ENCODE peak calls at places on chromosomes 11 and 22, in nine cellular contexts. E, B, K, G, J, O, R, X and D are unnamed samples.

GRCh38 chr11:117316197-117316961 is at the start of gene BACE1:
- DNase-seq in X (peak), K (no peak), O (peak), J (peak), E (peak), B (no peak), R (peak), G (peak), D (peak)

GRCh38 chr11:10298342-10298741 is 4.3 kb upstream of the SBF2 start:
- DNase-seq in O (no peak), J (no peak), R (no peak), E (peak), G (peak), X (peak), B (no peak), K (no peak), D (no peak)

GRCh38 chr11:126378763-126379162 is 23.3 kb downstream of the ST3GAL4 start:
- DNase-seq in B (no peak), O (no peak), K (no peak), R (no peak), G (no peak), J (no peak), X (no peak), E (no peak), D (no peak)

GRCh38 chr11:123429851-123430735 is at the start of gene GRAMD1B:
- DNase-seq in X (peak), B (peak), E (no peak), O (peak), R (peak), J (peak), K (peak), G (peak), D (peak)

GRCh38 chr22:20324139-20324516 is 4.3 kb upstream of the DGCR6L start:
- DNase-seq in K (no peak), X (no peak), B (no peak), O (peak), J (no peak), E (no peak), R (no peak), G (no peak), D (no peak)

GRCh38 chr11:6599449-6599848 is 4.0 kb downstream of the RRP8 start:
- DNase-seq in X (no peak), E (no peak), B (no peak), O (peak), G (no peak), R (no peak), J (no peak), K (no peak), D (no peak)

GRCh38 chr11:67022961-67023956 is at the start of gene SYT12:
- DNase-seq in B (no peak), K (no peak), O (peak), X (no peak), E (no peak), J (no peak), G (no peak), R (peak), D (no peak)

GRCh38 chr11:65868076-65868667 is 4.4 kb downstream of the EFEMP2 start:
- DNase-seq in O (peak), J (peak), R (peak), K (no peak), B (no peak), G (no peak), E (no peak), X (no peak), D (no peak)

GRCh38 chr22:42907404-42908081 is 50.5 kb upstream of the ARFGAP3 start:
- DNase-seq in K (no peak), X (no peak), J (peak), R (no peak), G (no peak), E (no peak), B (no peak), O (no peak), D (no peak)

GRCh38 chr11:67316882-67317364 is 13.6 kb downstream of the SSH3 start:
- DNase-seq in B (no peak), G (no peak), J (no peak), K (no peak), E (no peak), X (peak), R (no peak), O (no peak), D (peak)

GRCh38 chr11:23765862-23766261 is 731.0 kb upstream of the LUZP2 start:
- DNase-seq in R (no peak), B (no peak), E (no peak), O (no peak), K (no peak), G (no peak), J (no peak), X (peak), D (no peak)

GRCh38 chr11:125275905-125276634 is 111.5 kb downstream of the PKNOX2 start:
- DNase-seq in X (no peak), K (no peak), J (no peak), R (no peak), E (peak), G (no peak), O (no peak), B (no peak), D (no peak)

GRCh38 chr11:2477254-2477653 is 32.4 kb downstream of the KCNQ1 start:
- DNase-seq in R (no peak), X (no peak), G (no peak), K (no peak), B (no peak), E (no peak), O (no peak), J (no peak), D (no peak)

GRCh38 chr11:132563050-132563449 is 969.3 kb downstream of the OPCML start:
- DNase-seq in B (no peak), R (no peak), G (no peak), K (no peak), J (no peak), O (no peak), E (no peak), X (no peak), D (no peak)